ENCODE peak calls at places on chromosomes 16 and 17, in seven cellular contexts. One of them, this sample, is unnamed.

GRCh38 chr17:2082003-2082862 is 27.3 kb downstream of the HIC1 start:
- DNase-seq in lung: no peak
- DNase-seq in mammary epithelial cell: no peak
- DNase-seq in natural killer cell: no peak
- DNase-seq in Peyer's patch: no peak
- DNase-seq in cardiac fibroblast: no peak
- DNase-seq in heart left ventricle: no peak
- DNase-seq in this sample: no peak

GRCh38 chr17:28953444-28954118 is 2.3 kb upstream of the PHF12 start:
- DNase-seq in mammary epithelial cell: peak
- DNase-seq in lung: peak
- DNase-seq in cardiac fibroblast: peak
- DNase-seq in Peyer's patch: no peak
- DNase-seq in heart left ventricle: peak
- DNase-seq in natural killer cell: no peak
- DNase-seq in this sample: peak

GRCh38 chr16:281660-282249 is 1.2 kb upstream of the PDIA2 start:
- DNase-seq in Peyer's patch: no peak
- DNase-seq in natural killer cell: no peak
- DNase-seq in cardiac fibroblast: no peak
- DNase-seq in heart left ventricle: no peak
- DNase-seq in mammary epithelial cell: no peak
- DNase-seq in lung: no peak
- DNase-seq in this sample: no peak

GRCh38 chr16:14097182-14097951 is 26.2 kb downstream of the MRTFB start:
- DNase-seq in Peyer's patch: no peak
- DNase-seq in natural killer cell: no peak
- DNase-seq in mammary epithelial cell: peak
- DNase-seq in lung: peak
- DNase-seq in cardiac fibroblast: no peak
- DNase-seq in heart left ventricle: no peak
- DNase-seq in this sample: no peak

GRCh38 chr16:86697715-86698114 is 119.4 kb downstream of the FOXL1 start:
- DNase-seq in mammary epithelial cell: no peak
- DNase-seq in cardiac fibroblast: peak
- DNase-seq in natural killer cell: no peak
- DNase-seq in lung: no peak
- DNase-seq in Peyer's patch: no peak
- DNase-seq in heart left ventricle: no peak
- DNase-seq in this sample: no peak

GRCh38 chr16:67909056-67909742 is 16.1 kb downstream of the PSKH1 start:
- DNase-seq in Peyer's patch: no peak
- DNase-seq in heart left ventricle: no peak
- DNase-seq in natural killer cell: no peak
- DNase-seq in mammary epithelial cell: no peak
- DNase-seq in cardiac fibroblast: no peak
- DNase-seq in lung: no peak
- DNase-seq in this sample: no peak

GRCh38 chr16:72787519-72788268 is 260.2 kb downstream of the ZFHX3 start:
- DNase-seq in Peyer's patch: peak
- DNase-seq in lung: peak
- DNase-seq in mammary epithelial cell: peak
- DNase-seq in natural killer cell: peak
- DNase-seq in heart left ventricle: peak
- DNase-seq in cardiac fibroblast: peak
- DNase-seq in this sample: peak

GRCh38 chr16:67181346-67181745 is 2.4 kb downstream of the MATCAP1 start:
- DNase-seq in heart left ventricle: no peak
- DNase-seq in mammary epithelial cell: peak
- DNase-seq in cardiac fibroblast: peak
- DNase-seq in lung: no peak
- DNase-seq in Peyer's patch: no peak
- DNase-seq in natural killer cell: no peak
- DNase-seq in this sample: no peak

GRCh38 chr17:59669411-59669810 is 37.8 kb downstream of the PTRH2 start:
- DNase-seq in natural killer cell: no peak
- DNase-seq in mammary epithelial cell: no peak
- DNase-seq in cardiac fibroblast: no peak
- DNase-seq in heart left ventricle: no peak
- DNase-seq in lung: no peak
- DNase-seq in Peyer's patch: no peak
- DNase-seq in this sample: no peak

GRCh38 chr16:84312783-84313382 is 18.2 kb downstream of the WFDC1 start:
- DNase-seq in cardiac fibroblast: no peak
- DNase-seq in Peyer's patch: peak
- DNase-seq in natural killer cell: no peak
- DNase-seq in heart left ventricle: no peak
- DNase-seq in lung: no peak
- DNase-seq in mammary epithelial cell: no peak
- DNase-seq in this sample: no peak

GRCh38 chr17:19448341-19449268 is 37.6 kb downstream of the RNF112 start:
- DNase-seq in mammary epithelial cell: peak
- DNase-seq in cardiac fibroblast: peak
- DNase-seq in natural killer cell: no peak
- DNase-seq in heart left ventricle: no peak
- DNase-seq in lung: no peak
- DNase-seq in Peyer's patch: no peak
- DNase-seq in this sample: no peak

GRCh38 chr17:76707985-76708807 is 2.6 kb downstream of the MXRA7 start:
- DNase-seq in mammary epithelial cell: no peak
- DNase-seq in natural killer cell: no peak
- DNase-seq in Peyer's patch: no peak
- DNase-seq in lung: no peak
- DNase-seq in cardiac fibroblast: peak
- DNase-seq in heart left ventricle: no peak
- DNase-seq in this sample: no peak

GRCh38 chr17:2975469-2975958 is 87.9 kb downstream of the OR1D5 start:
- DNase-seq in heart left ventricle: no peak
- DNase-seq in lung: no peak
- DNase-seq in cardiac fibroblast: peak
- DNase-seq in mammary epithelial cell: peak
- DNase-seq in natural killer cell: no peak
- DNase-seq in Peyer's patch: no peak
- DNase-seq in this sample: no peak

DNA sequence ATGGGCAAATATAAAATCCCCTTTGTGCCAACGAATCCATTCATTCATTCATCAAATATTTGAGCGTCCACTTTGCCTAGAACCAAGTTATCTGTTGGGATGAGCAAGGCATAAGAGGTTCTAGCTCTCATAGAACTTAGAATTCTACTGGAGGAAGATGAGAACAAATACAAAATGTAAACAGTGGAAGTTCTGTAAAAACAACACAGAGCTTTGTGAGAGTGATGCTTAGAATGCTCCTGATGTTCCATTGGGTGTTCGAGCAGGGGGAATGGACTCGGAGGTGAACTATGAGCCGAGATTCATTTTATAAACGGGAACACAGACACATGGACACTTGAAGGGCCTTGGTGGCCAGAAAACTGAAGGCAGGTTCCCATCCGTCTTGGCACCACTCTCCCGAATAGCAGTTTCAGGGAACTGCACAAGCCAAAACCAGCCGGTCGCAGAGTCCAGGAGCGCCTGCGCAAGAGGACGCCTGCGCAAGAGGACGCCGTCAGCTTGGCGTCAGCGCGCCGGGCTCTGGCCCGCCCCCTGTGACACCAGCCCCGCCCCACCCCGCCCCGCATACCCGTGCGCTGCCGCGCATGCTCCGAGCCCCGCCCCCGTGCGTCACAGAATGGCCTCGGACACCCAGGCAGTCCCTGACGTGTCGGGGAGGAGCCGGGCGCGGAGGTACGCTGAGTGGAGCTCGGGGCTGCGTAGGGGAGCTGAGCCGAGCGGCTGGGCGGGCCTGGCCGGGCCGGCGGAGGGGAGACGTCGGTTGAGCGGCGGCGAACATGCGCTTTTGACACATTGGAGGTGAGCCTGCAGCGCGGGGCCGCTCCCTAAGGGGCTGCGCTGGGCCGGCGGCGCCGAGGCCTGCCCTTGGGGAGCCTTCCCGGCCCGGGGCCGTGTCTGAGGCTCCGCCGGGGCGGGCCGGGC is at the start of gene NDEL1:
- DNase-seq in Peyer's patch: peak
- DNase-seq in mammary epithelial cell: peak
- DNase-seq in cardiac fibroblast: peak
- DNase-seq in natural killer cell: peak
- DNase-seq in heart left ventricle: peak
- DNase-seq in lung: peak
- DNase-seq in this sample: peak
- TF ChIP-seq CTCF in Peyer's patch: no peak
- TF ChIP-seq CTCF in mammary epithelial cell: no peak
- TF ChIP-seq CTCF in cardiac fibroblast: no peak
- TF ChIP-seq CTCF in natural killer cell: no peak
- TF ChIP-seq CTCF in heart left ventricle: no peak
- TF ChIP-seq CTCF in lung: no peak
- TF ChIP-seq CTCF in this sample: no peak

GRCh38 chr16:11215935-11216556 is 40.0 kb downstream of the SOCS1 start:
- DNase-seq in lung: no peak
- DNase-seq in mammary epithelial cell: no peak
- DNase-seq in cardiac fibroblast: peak
- DNase-seq in natural killer cell: no peak
- DNase-seq in Peyer's patch: no peak
- DNase-seq in heart left ventricle: no peak
- DNase-seq in this sample: no peak
- TF ChIP-seq CTCF in lung: no peak
- TF ChIP-seq CTCF in mammary epithelial cell: no peak
- TF ChIP-seq CTCF in cardiac fibroblast: no peak
- TF ChIP-seq CTCF in natural killer cell: no peak
- TF ChIP-seq CTCF in Peyer's patch: no peak
- TF ChIP-seq CTCF in heart left ventricle: no peak
- TF ChIP-seq CTCF in this sample: no peak

GRCh38 chr17:67576471-67576870 is 141.3 kb upstream of the NOL11 start:
- DNase-seq in natural killer cell: no peak
- DNase-seq in heart left ventricle: no peak
- DNase-seq in Peyer's patch: no peak
- DNase-seq in cardiac fibroblast: no peak
- DNase-seq in mammary epithelial cell: no peak
- DNase-seq in lung: no peak
- DNase-seq in this sample: no peak

GRCh38 chr17:67574658-67575293 is 143.0 kb upstream of the NOL11 start:
- DNase-seq in cardiac fibroblast: no peak
- DNase-seq in natural killer cell: no peak
- DNase-seq in mammary epithelial cell: no peak
- DNase-seq in Peyer's patch: no peak
- DNase-seq in heart left ventricle: no peak
- DNase-seq in lung: no peak
- DNase-seq in this sample: no peak

GRCh38 chr17:67573987-67574657 is 143.6 kb upstream of the NOL11 start:
- DNase-seq in lung: no peak
- DNase-seq in heart left ventricle: no peak
- DNase-seq in Peyer's patch: no peak
- DNase-seq in mammary epithelial cell: no peak
- DNase-seq in cardiac fibroblast: no peak
- DNase-seq in natural killer cell: no peak
- DNase-seq in this sample: no peak

GRCh38 chr17:67577429-67577828 is 140.3 kb upstream of the NOL11 start:
- DNase-seq in heart left ventricle: no peak
- DNase-seq in natural killer cell: no peak
- DNase-seq in Peyer's patch: no peak
- DNase-seq in lung: no peak
- DNase-seq in cardiac fibroblast: no peak
- DNase-seq in mammary epithelial cell: no peak
- DNase-seq in this sample: no peak

GRCh38 chr17:67575325-67575724 is 142.4 kb upstream of the NOL11 start:
- DNase-seq in natural killer cell: no peak
- DNase-seq in Peyer's patch: no peak
- DNase-seq in lung: no peak
- DNase-seq in mammary epithelial cell: no peak
- DNase-seq in cardiac fibroblast: no peak
- DNase-seq in heart left ventricle: no peak
- DNase-seq in this sample: no peak
- TF ChIP-seq CTCF in natural killer cell: no peak
- TF ChIP-seq CTCF in Peyer's patch: no peak
- TF ChIP-seq CTCF in lung: no peak
- TF ChIP-seq CTCF in mammary epithelial cell: no peak
- TF ChIP-seq CTCF in cardiac fibroblast: no peak
- TF ChIP-seq CTCF in heart left ventricle: no peak
- TF ChIP-seq CTCF in this sample: no peak

DNA sequence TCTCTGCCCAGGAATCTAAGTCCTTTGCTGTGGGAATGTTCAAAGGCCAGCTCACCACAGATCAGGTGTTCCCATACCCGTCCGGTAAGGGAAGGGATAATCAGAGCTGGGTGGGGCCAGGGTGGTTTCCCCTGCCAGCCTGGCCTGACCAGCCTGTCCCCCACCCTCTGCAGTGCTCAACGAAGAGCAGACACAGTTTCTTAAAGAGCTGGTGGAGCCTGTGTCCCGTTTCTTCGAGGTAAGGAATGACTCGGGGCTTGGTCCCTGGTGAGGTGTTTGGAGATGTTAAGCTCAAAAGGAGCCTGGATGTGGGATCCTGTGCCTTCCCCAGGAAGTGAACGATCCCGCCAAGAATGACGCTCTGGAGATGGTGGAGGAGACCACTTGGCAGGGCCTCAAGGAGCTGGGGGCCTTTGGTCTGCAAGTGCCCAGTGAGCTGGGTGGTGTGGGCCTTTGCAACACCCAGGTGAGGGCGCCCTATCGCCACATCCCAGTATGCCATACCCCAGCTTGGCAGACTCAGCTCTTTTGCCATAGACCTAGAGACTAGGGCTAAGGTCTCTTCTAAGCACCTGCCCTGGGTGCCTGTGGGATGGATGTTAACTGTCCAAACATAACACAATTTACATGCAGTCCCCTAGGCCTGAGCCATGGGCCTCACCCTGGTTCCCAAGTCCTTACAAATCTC is 999 bp downstream of the ACADVL start:
- DNase-seq in cardiac fibroblast: peak
- DNase-seq in heart left ventricle: peak
- DNase-seq in lung: peak
- DNase-seq in mammary epithelial cell: peak
- DNase-seq in Peyer's patch: peak
- DNase-seq in natural killer cell: peak
- DNase-seq in this sample: peak
- TF ChIP-seq CTCF in cardiac fibroblast: peak
- TF ChIP-seq CTCF in heart left ventricle: peak
- TF ChIP-seq CTCF in lung: no peak
- TF ChIP-seq CTCF in mammary epithelial cell: peak
- TF ChIP-seq CTCF in Peyer's patch: no peak
- TF ChIP-seq CTCF in natural killer cell: peak
- TF ChIP-seq CTCF in this sample: peak

GRCh38 chr17:81911277-81911961 is at the start of gene PCYT2:
- DNase-seq in heart left ventricle: peak
- DNase-seq in lung: peak
- DNase-seq in mammary epithelial cell: peak
- DNase-seq in natural killer cell: peak
- DNase-seq in cardiac fibroblast: peak
- DNase-seq in Peyer's patch: peak
- DNase-seq in this sample: peak
- TF ChIP-seq CTCF in heart left ventricle: no peak
- TF ChIP-seq CTCF in lung: no peak
- TF ChIP-seq CTCF in mammary epithelial cell: no peak
- TF ChIP-seq CTCF in natural killer cell: no peak
- TF ChIP-seq CTCF in cardiac fibroblast: no peak
- TF ChIP-seq CTCF in Peyer's patch: no peak
- TF ChIP-seq CTCF in this sample: no peak

This sample was measured in CD4-positive, alpha-beta T cell.